ENCODE peak calls at places on chromosomes 2 and 18, in nine cellular contexts. A is skeletal muscle cell, N is neural progenitor cell, Y is fibroblast of pulmonary artery, X is astrocyte of the spinal cord, I is AG09309, F is GM23248, O is NB4, Z is HAP-1. K is an unnamed sample.

GRCh38 chr2:121058852-121059558 is 226.0 kb downstream of the TFCP2L1 start:
- DNase-seq in F (no peak), O (no peak), Y (no peak), A (no peak), N (no peak), I (no peak), Z (no peak), X (no peak), K (no peak)

GRCh38 chr18:76524900-76525698 is 30.1 kb upstream of the ZNF516 start:
- DNase-seq in Z (peak), Y (peak), X (peak), N (peak), F (peak), A (peak), O (no peak), I (no peak), K (peak)

GRCh38 chr18:11747731-11748130 is 58.7 kb downstream of the GNAL start:
- DNase-seq in A (no peak), Y (no peak), O (no peak), Z (no peak), N (peak), X (no peak), F (no peak), I (no peak), K (no peak)

GRCh38 chr18:48548404-48548771 is 9.6 kb downstream of the CTIF start:
- DNase-seq in I (peak), F (peak), O (no peak), A (no peak), Y (peak), X (no peak), N (no peak), Z (no peak), K (peak)

GRCh38 chr18:8673276-8674209 is 31.8 kb upstream of the MTCL1 start:
- DNase-seq in N (no peak), Y (no peak), O (no peak), A (no peak), Z (no peak), X (no peak), F (no peak), I (no peak), K (no peak)

GRCh38 chr2:28994679-28995078 is 13.6 kb downstream of the TOGARAM2 start:
- DNase-seq in O (no peak), Z (no peak), I (no peak), F (no peak), A (no peak), X (no peak), Y (no peak), N (no peak), K (no peak)

GRCh38 chr18:44729631-44730101 is 49.0 kb downstream of the SETBP1 start:
- DNase-seq in N (no peak), A (peak), I (peak), Y (peak), O (peak), X (peak), F (peak), Z (no peak), K (peak)

GRCh38 chr18:36757081-36757480 is 71.7 kb downstream of the TPGS2 start:
- DNase-seq in N (peak), O (peak), Z (peak), Y (peak), F (peak), A (no peak), X (peak), I (peak), K (peak)

GRCh38 chr2:236250286-236250685 is 13.9 kb downstream of the ASB18 start:
- DNase-seq in A (no peak), Y (no peak), I (no peak), X (no peak), F (no peak), N (no peak), Z (no peak), O (no peak), K (no peak)

GRCh38 chr18:3441290-3441689 is 8.7 kb upstream of the TGIF1 start:
- DNase-seq in A (no peak), F (peak), Z (peak), I (no peak), Y (peak), X (peak), O (peak), N (peak), K (peak)

GRCh38 chr2:85988914-85989270 is 100.1 kb upstream of the ST3GAL5 start:
- DNase-seq in F (no peak), N (no peak), I (no peak), Z (no peak), A (no peak), O (no peak), Y (no peak), X (no peak), K (no peak)

GRCh38 chr2:71743995-71744675 is 290.8 kb downstream of the DYSF start:
- DNase-seq in Y (no peak), O (no peak), X (no peak), I (no peak), A (peak), F (no peak), N (no peak), Z (no peak), K (no peak)

GRCh38 chr18:39911716-39912115 is 2043.3 kb upstream of the PIK3C3 start:
- DNase-seq in X (no peak), Y (no peak), Z (no peak), N (no peak), A (no peak), I (no peak), F (no peak), O (no peak), K (no peak)

GRCh38 chr2:46767706-46768105 is 147.9 kb downstream of the MCFD2 start:
- DNase-seq in A (no peak), N (no peak), Y (no peak), F (no peak), X (no peak), I (no peak), O (no peak), Z (no peak), K (no peak)

GRCh38 chr2:48249093-48249492 is 280.9 kb upstream of the STON1 start:
- DNase-seq in I (peak), X (peak), F (peak), A (peak), Y (peak), O (no peak), N (no peak), Z (no peak), K (peak)

GRCh38 chr2:211423018-211423417 is 866.6 kb downstream of the CPS1 start:
- DNase-seq in I (no peak), A (no peak), O (no peak), Y (no peak), Z (no peak), N (no peak), F (no peak), X (no peak), K (no peak)

GRCh38 chr2:164976301-164976700 is 21.0 kb upstream of the SLC38A11 start:
- DNase-seq in A (no peak), F (peak), X (no peak), Z (peak), I (no peak), Y (no peak), N (no peak), O (no peak), K (peak)

GRCh38 chr2:36395866-36396265 is 40.3 kb downstream of the CRIM1 start:
- DNase-seq in I (no peak), Y (no peak), X (no peak), O (no peak), F (no peak), N (no peak), Z (no peak), A (no peak), K (peak)

GRCh38 chr2:219736196-219736595 is 108.8 kb downstream of the SLC4A3 start:
- DNase-seq in A (peak), Z (peak), O (peak), I (peak), N (peak), Y (peak), X (peak), F (peak), K (peak)

GRCh38 chr2:59567115-59567514 is 986.3 kb downstream of the BCL11A start:
- DNase-seq in N (no peak), F (no peak), X (no peak), Z (no peak), Y (no peak), I (no peak), O (no peak), A (no peak), K (no peak)

GRCh38 chr18:35949903-35950627 is 22.4 kb upstream of the RMP24 start:
- DNase-seq in A (peak), I (no peak), N (peak), F (peak), Y (peak), Z (peak), X (peak), O (peak), K (peak)

GRCh38 chr2:218387369-218388194 is 5.5 kb downstream of the SLC11A1 start:
- DNase-seq in Z (no peak), A (no peak), F (peak), N (peak), Y (peak), X (peak), I (no peak), O (no peak), K (no peak)

GRCh38 chr2:215863687-215864086 is 149.7 kb downstream of the MREG start:
- DNase-seq in O (no peak), Z (no peak), X (no peak), Y (no peak), N (no peak), I (no peak), A (no peak), F (no peak), K (no peak)

GRCh38 chr2:164967781-164968228 is 12.5 kb upstream of the SLC38A11 start:
- DNase-seq in I (peak), X (peak), O (no peak), Z (peak), F (peak), Y (peak), N (peak), A (peak), K (peak)

GRCh38 chr2:120231974-120232635 is 8.9 kb upstream of the TMEM185B start:
- DNase-seq in X (no peak), O (no peak), I (no peak), F (peak), N (no peak), A (no peak), Z (no peak), Y (peak), K (peak)

GRCh38 chr2:104871566-104872033 is 17.7 kb downstream of the POU3F3 start:
- DNase-seq in I (no peak), N (no peak), X (peak), O (no peak), Y (no peak), Z (no peak), F (no peak), A (no peak), K (no peak)

GRCh38 chr2:206727287-206727686 is 9.1 kb upstream of the DYTN start:
- DNase-seq in F (no peak), N (no peak), I (no peak), O (no peak), A (no peak), X (no peak), Y (no peak), Z (no peak), K (no peak)

GRCh38 chr2:106144621-106145331 is 49.3 kb downstream of the UXS1 start:
- DNase-seq in F (no peak), O (no peak), I (no peak), N (no peak), A (no peak), Z (no peak), Y (no peak), X (peak), K (no peak)

GRCh38 chr2:95023222-95023597 is 2.3 kb upstream of the MAL start:
- DNase-seq in X (no peak), Z (no peak), I (no peak), F (no peak), N (no peak), A (no peak), Y (no peak), O (peak), K (no peak)

DNA sequence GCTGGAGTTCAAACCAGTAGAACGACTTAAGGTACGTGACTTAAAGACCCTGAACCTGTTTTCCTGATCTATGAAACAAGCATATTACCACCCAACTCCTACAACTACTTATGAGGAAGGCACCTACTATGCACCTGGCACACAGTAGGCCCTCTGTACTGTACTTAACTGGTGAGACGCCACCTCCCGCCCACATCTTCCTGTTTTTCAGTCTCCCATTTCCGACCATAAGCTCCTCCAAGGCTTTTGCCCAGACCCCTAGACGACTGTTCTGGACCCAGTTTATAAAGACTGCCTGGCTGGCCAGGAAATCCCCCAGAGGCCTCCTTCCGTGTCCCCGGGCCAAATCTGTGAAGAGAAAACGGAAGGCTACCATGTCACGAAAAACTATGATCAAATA is 1.5 kb downstream of the GALNT14 start:
- DNase-seq in A (no peak), O (no peak), N (no peak), Y (no peak), X (no peak), F (no peak), I (no peak), Z (no peak), K (no peak)
- H3K4me3 ChIP-seq in A (no peak), O (no peak), N (peak), Y (no peak), X (no peak), F (peak), I (no peak), Z (no peak), K (no peak)

GRCh38 chr2:97659256-97660043 is 4.4 kb downstream of the ACTR1B start:
- DNase-seq in I (no peak), O (no peak), X (no peak), N (no peak), F (no peak), Y (no peak), A (no peak), Z (no peak), K (no peak)

GRCh38 chr2:97658691-97659157 is 5.1 kb downstream of the ACTR1B start:
- DNase-seq in Z (no peak), N (no peak), Y (no peak), X (no peak), F (no peak), A (no peak), O (no peak), I (no peak), K (no peak)

GRCh38 chr2:97660775-97661417 is 2.9 kb downstream of the ACTR1B start:
- DNase-seq in A (no peak), Z (no peak), X (peak), N (no peak), F (no peak), I (no peak), Y (no peak), O (peak), K (no peak)

GRCh38 chr2:97661927-97662326 is 1.9 kb downstream of the ACTR1B start:
- DNase-seq in F (no peak), Z (no peak), A (no peak), N (no peak), X (no peak), O (no peak), I (no peak), Y (no peak), K (no peak)

GRCh38 chr2:97660044-97660774 is 3.6 kb downstream of the ACTR1B start:
- DNase-seq in O (peak), Y (no peak), I (no peak), F (no peak), X (no peak), Z (no peak), N (no peak), A (no peak), K (no peak)
- H3K4me3 ChIP-seq in O (no peak), Y (no peak), I (no peak), F (no peak), X (no peak), Z (no peak), N (no peak), A (no peak), K (no peak)

DNA sequence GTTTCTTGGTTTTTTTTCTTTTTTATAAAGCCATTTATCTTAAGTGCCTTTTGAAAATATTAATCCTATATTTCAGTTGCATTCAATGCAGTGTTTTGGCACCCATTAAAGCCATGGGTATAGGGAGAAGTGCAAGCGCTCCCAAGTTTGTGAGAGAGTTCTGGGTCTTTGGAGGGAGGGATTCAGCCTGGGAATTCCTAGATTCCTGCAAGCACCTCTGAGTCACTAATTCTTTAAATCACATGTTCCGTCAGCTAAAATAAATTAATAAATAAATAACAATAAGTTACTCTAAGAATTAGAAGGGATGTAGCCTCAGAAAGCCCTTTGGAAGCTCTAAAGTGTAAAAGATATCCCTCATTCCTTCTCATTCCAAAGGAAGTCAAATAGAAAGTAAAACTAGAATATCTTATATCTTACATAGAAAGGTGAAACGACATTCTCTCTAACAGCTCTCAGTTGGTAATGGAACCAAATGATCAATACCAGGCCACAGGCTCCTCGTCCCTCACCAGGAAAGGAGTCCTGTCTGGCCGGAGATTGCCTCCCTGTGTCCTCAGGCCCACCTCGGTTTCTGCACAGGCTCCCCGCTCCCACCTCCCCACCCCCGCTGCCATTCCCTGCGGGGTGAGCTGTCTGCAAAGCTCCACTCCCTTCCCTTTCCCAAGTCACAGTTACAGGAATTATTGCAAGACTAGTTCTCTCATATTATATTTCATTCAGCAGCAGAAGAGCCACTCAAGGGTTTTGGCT is 222.3 kb upstream of the RBBP8 start:
- DNase-seq in I (peak), N (peak), O (no peak), F (peak), X (peak), Z (no peak), Y (peak), A (peak), K (peak)
- H3K4me3 ChIP-seq in I (peak), N (no peak), O (no peak), F (peak), X (peak), Z (no peak), Y (peak), A (peak), K (peak)

GRCh38 chr2:176134045-176134444 is 4.5 kb downstream of the HOXD8 start:
- DNase-seq in O (no peak), Z (no peak), N (no peak), A (no peak), F (no peak), Y (no peak), I (no peak), X (no peak), K (no peak)

GRCh38 chr2:176131617-176132396 is 2.3 kb downstream of the HOXD8 start:
- DNase-seq in F (no peak), N (no peak), A (no peak), I (no peak), Y (no peak), X (peak), O (no peak), Z (no peak), K (no peak)

GRCh38 chr2:176133366-176133765 is 3.9 kb downstream of the HOXD8 start:
- DNase-seq in Z (no peak), F (no peak), O (no peak), Y (no peak), I (no peak), X (no peak), N (no peak), A (no peak), K (no peak)

GRCh38 chr2:176130917-176131616 is 1.6 kb downstream of the HOXD8 start:
- DNase-seq in N (no peak), I (no peak), Z (no peak), A (no peak), Y (no peak), X (no peak), O (no peak), F (peak), K (no peak)

GRCh38 chr2:176132397-176133086 is 3.0 kb downstream of the HOXD8 start:
- DNase-seq in Z (no peak), A (no peak), N (peak), X (peak), Y (no peak), F (peak), I (no peak), O (no peak), K (peak)
- H3K4me3 ChIP-seq in Z (peak), A (peak), N (no peak), X (peak), Y (no peak), F (peak), I (no peak), O (no peak), K (peak)

DNA sequence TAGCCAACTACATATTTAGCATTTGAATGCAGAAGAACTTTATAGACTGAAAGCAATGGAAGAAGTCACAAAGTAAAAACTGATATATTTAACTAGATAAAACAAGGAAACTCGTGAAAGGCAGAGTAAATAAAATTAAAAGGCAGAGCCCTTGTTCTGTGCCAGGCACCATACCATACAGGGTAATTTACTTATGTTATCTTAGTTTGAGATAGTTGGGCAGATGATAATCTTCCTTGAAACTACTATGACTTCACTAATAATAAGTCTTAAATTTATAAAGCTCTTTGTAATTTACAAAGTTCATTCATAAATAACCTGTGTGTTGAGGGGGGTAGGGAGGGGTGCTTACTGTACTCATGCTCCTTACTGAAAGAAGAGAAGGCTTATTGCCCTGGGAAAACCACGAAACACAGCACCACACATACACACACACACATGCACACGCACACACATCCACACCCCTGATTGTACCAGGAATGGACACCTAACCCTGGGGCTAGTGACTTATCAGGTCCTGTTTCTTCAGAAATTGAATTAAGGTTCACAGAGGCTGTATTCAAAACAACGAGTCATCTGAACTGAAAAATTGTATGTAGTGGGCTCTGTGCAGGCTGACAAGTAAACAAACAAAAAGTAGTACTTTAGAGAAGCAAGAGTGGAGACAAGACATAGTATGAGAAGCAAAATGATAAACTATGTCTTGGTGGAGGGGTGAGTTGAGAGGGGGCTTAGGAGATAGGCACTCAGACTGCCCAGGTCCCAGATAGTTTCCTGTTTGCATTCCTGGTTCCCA is 38.1 kb downstream of the AGFG1 start:
- DNase-seq in A (peak), Z (peak), O (no peak), X (peak), Y (peak), I (no peak), N (no peak), F (peak), K (peak)
- H3K4me3 ChIP-seq in A (no peak), Z (no peak), O (no peak), X (no peak), Y (no peak), I (no peak), N (no peak), F (no peak), K (no peak)

DNA sequence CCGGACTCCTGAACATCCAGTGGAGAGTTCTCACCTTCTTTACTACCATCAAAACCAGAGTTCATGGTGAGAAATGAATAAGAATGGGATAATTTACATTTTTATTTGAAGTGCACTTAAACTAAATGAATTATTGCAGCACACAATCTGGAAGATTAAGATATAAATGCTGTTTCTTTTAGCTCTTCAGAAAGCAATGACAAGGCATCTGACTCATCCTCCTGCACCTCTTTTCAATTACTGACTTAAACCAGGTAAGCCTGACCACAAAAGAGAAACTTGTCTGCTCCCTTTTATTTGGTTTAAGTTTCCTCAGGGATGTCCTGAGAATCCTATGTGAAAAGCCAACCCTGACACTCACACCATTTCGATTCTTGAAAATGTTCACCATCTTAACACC is 720 bp upstream of the DSC2 start:
- DNase-seq in Y (no peak), X (no peak), F (no peak), A (no peak), Z (peak), O (no peak), I (no peak), N (no peak), K (no peak)
- H3K4me3 ChIP-seq in Y (no peak), X (no peak), F (no peak), A (no peak), Z (no peak), O (no peak), I (no peak), N (no peak), K (no peak)

GRCh38 chr2:147026664-147027278 is 818.1 kb upstream of the ACVR2A start:
- DNase-seq in Y (peak), I (no peak), A (peak), O (no peak), F (peak), Z (no peak), X (peak), N (no peak), K (peak)
- H3K4me3 ChIP-seq in Y (no peak), I (no peak), A (no peak), O (no peak), F (peak), Z (no peak), X (no peak), N (no peak), K (no peak)

K was measured in AG10803.